ENCODE peak calls at places on chromosomes 2 and 18, in six cellular contexts. K is mucosa of descending colon; M is foreskin fibroblast; I is CD8-positive, alpha-beta T cell; Z is endothelial cell; J is HFFc6. L is an unnamed sample.

GRCh38 chr2:127465258-127465657 is 47.0 kb downstream of the PROC start:
- DNase-seq in K (no peak), M (no peak), I (no peak), Z (no peak), J (no peak), L (no peak)

GRCh38 chr2:135030826-135031225 is 16.4 kb downstream of the MAP3K19 start:
- DNase-seq in K (no peak), M (peak; percentile 23), I (no peak), Z (peak; percentile 29), J (peak; percentile 48), L (no peak)

GRCh38 chr2:112096098-112096497 is 41.0 kb downstream of the TMEM87B start:
- DNase-seq in K (no peak), M (no peak), I (no peak), Z (no peak), J (no peak), L (no peak)

GRCh38 chr2:12201369-12201768 is 454.9 kb downstream of the LPIN1 start:
- DNase-seq in K (no peak), M (no peak), I (no peak), Z (no peak), J (no peak), L (peak; percentile 50)

GRCh38 chr2:234722176-234722575 is 225.3 kb upstream of the ARL4C start:
- DNase-seq in K (no peak), M (no peak), I (no peak), Z (no peak), J (no peak), L (no peak)

GRCh38 chr2:127874378-127875271 is 11.1 kb downstream of the AMMECR1L start:
- DNase-seq in K (no peak), M (no peak), I (no peak), Z (no peak), J (no peak), L (no peak)

GRCh38 chr18:75161629-75162028 is 47.3 kb downstream of the PTGR3 start:
- DNase-seq in K (peak; percentile 66), M (no peak), I (no peak), Z (no peak), J (no peak), L (no peak)

GRCh38 chr2:170949415-170949814 is 20.4 kb downstream of the GORASP2 start:
- DNase-seq in K (no peak), M (no peak), I (no peak), Z (no peak), J (no peak), L (no peak)

GRCh38 chr2:134160793-134161504 is 92.9 kb upstream of the MGAT5 start:
- DNase-seq in K (no peak), M (peak; percentile 32), I (no peak), Z (no peak), J (no peak), L (no peak)

GRCh38 chr2:240579771-240580614 is 6.5 kb upstream of the CAPN10 start:
- DNase-seq in K (peak; percentile 82), M (peak; percentile 89), I (peak; percentile 82), Z (no peak), J (peak; percentile 90), L (peak; percentile 91)
- TF ChIP-seq CTCF in K (peak; percentile 55), M (no peak), I (peak; percentile 64), Z (no peak), J (peak; percentile 44), L (peak; percentile 50)

GRCh38 chr2:238754259-238754658 is 93.6 kb upstream of the TWIST2 start:
- DNase-seq in K (no peak), M (no peak), I (no peak), Z (no peak), J (no peak), L (no peak)
- TF ChIP-seq CTCF in K (no peak), M (peak; percentile 13), I (no peak), Z (no peak), J (peak; percentile 56), L (no peak)

DNA sequence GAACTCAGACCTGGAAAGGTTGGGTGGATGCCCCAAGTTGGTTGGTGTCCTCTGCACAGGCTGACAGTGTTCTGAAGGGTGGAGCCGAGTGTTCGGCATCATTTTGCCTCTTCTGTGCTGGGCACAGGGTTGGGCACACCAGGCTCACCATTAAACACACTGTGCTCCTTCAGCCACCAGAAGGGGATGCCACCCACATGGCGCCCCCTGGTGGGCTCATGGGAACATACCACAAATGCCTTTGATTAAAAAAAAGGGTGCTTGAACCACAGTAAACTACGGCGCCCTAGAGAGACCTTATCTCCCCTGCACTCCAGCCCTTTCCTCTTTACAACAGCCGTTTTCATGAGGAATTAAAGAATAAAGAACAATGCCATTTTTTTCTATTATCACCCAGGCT is 89.4 kb downstream of the CELF4 start:
- DNase-seq in K (peak; percentile 34), M (peak; percentile 16), I (no peak), Z (peak; percentile 63), J (peak; percentile 21), L (no peak)
- TF ChIP-seq CTCF in K (no peak), M (peak; percentile 51), I (no peak), Z (peak; percentile 90), J (peak; percentile 91), L (no peak)

GRCh38 chr2:85768713-85769112 is 14.9 kb downstream of the ATOH8 start:
- DNase-seq in K (no peak), M (no peak), I (no peak), Z (no peak), J (no peak), L (no peak)

GRCh38 chr2:85767803-85768665 is 14.2 kb downstream of the ATOH8 start:
- DNase-seq in K (no peak), M (no peak), I (no peak), Z (no peak), J (no peak), L (no peak)

GRCh38 chr2:85770369-85770768 is 16.6 kb downstream of the ATOH8 start:
- DNase-seq in K (no peak), M (no peak), I (no peak), Z (no peak), J (no peak), L (no peak)

GRCh38 chr2:85769987-85770362 is 16.2 kb downstream of the ATOH8 start:
- DNase-seq in K (no peak), M (no peak), I (no peak), Z (no peak), J (no peak), L (no peak)

GRCh38 chr2:85769236-85769986 is 15.6 kb downstream of the ATOH8 start:
- DNase-seq in K (no peak), M (no peak), I (no peak), Z (peak; percentile 49), J (no peak), L (no peak)
- TF ChIP-seq CTCF in K (no peak), M (peak; percentile 13), I (no peak), Z (peak; percentile 59), J (peak; percentile 70), L (peak; percentile 27)

GRCh38 chr2:155815851-155816250 is 516.7 kb downstream of the NR4A2 start:
- DNase-seq in K (no peak), M (no peak), I (no peak), Z (peak; percentile 20), J (no peak), L (no peak)
- TF ChIP-seq CTCF in K (no peak), M (no peak), I (no peak), Z (peak; percentile 42), J (no peak), L (peak; percentile 50)

DNA sequence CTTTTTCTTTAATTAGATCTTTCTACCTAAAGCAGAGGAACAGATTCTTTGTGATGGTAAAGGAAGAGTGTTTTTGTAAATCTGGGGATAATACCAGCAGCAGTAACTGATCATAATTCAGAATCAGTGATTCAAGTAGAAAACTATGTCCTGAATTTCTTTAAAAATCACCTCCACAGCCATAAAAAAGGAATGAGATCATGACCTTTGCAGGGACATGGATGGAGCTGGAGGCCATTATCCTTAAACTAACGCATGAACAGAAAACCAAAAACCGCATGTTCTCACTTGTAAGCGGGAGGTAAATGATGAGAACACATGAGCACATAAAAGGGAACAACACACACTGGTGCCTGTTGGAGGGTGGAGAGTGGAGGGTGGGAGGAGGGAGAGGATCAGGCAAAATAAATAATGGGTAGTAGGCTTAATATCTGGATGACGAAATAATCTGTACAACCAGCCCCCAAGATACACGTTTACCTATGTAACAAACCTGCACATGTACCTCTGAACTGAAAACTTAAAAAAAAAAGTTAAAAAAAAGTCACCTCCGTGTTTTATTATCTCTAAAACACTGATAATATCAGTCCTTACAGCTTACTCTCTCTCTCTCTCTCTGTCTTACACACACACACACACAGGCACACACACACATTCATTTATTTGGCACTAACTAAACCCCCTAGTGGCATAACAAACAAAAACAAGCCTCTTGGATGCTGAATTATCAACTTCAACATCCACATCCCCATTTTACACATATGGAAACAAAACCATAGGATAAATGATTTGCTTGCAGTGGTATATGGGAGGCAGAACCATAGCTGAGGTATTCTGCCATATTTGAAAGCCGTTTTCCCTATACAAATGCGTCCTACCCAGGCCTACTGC is 1.4 kb downstream of the TM4SF20 start:
- DNase-seq in K (no peak), M (no peak), I (no peak), Z (no peak), J (peak; percentile 13), L (no peak)
- TF ChIP-seq CTCF in K (no peak), M (no peak), I (no peak), Z (no peak), J (peak; percentile 47), L (peak; percentile 30)

DNA sequence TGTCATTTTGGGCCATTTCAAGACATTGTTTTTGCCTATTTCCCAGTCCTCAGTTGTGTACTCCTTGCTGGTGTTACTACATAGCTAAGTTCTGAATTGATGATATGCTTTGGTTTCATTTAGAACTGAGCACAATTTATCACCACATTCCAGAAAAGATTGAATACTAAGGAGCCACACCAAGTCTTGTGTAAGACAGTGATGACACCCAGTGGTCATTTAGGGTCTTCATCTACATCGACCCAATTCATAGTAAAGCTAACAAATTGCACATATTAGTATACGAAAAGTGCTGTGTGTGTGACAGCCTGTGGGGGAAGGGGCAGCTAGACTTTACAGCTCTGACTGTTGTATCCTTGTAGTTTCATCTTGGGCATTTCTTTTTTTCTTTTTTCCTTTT is 10.9 kb upstream of the DLX2 start:
- DNase-seq in K (no peak), M (no peak), I (no peak), Z (no peak), J (peak; percentile 49), L (no peak)
- TF ChIP-seq CTCF in K (no peak), M (peak; percentile 25), I (no peak), Z (no peak), J (peak; percentile 76), L (no peak)

GRCh38 chr2:24929230-24929629 is 9.2 kb upstream of the ADCY3 start:
- DNase-seq in K (no peak), M (no peak), I (no peak), Z (no peak), J (no peak), L (no peak)
- TF ChIP-seq CTCF in K (no peak), M (no peak), I (no peak), Z (no peak), J (peak; percentile 18), L (no peak)